ENCODE peak calls at places on chromosomes 13 and 19, in eight cellular contexts. One of them, this sample, is unnamed. For H3K4me1, the result is how much of the 10 kb centered on the place peaks cover.

GRCh38 chr13:40101708-40102359 is 446.4 kb downstream of the COG6 start:
- DNase-seq in heart right ventricle: no peak
- DNase-seq in psoas muscle: no peak
- DNase-seq in mammary epithelial cell: peak
- DNase-seq in cardiac muscle cell: no peak
- DNase-seq in lower lobe of right lung: no peak
- DNase-seq in tibial nerve: no peak
- DNase-seq in small intestine: no peak
- DNase-seq in this sample: no peak

GRCh38 chr13:45950343-45950995 is 98.9 kb upstream of the SIAH3 start:
- DNase-seq in psoas muscle: no peak
- DNase-seq in heart right ventricle: no peak
- DNase-seq in cardiac muscle cell: no peak
- DNase-seq in mammary epithelial cell: no peak
- DNase-seq in small intestine: no peak
- DNase-seq in tibial nerve: peak
- DNase-seq in lower lobe of right lung: no peak
- DNase-seq in this sample: no peak

GRCh38 chr19:47315125-47315821 is 5.6 kb downstream of the C5AR1 start:
- DNase-seq in tibial nerve: peak
- DNase-seq in small intestine: peak
- DNase-seq in lower lobe of right lung: peak
- DNase-seq in mammary epithelial cell: peak
- DNase-seq in cardiac muscle cell: peak
- DNase-seq in psoas muscle: no peak
- DNase-seq in heart right ventricle: peak
- DNase-seq in this sample: no peak

GRCh38 chr19:17329061-17329767 is 5.4 kb downstream of the ANO8 start:
- DNase-seq in mammary epithelial cell: no peak
- DNase-seq in psoas muscle: no peak
- DNase-seq in small intestine: no peak
- DNase-seq in lower lobe of right lung: no peak
- DNase-seq in heart right ventricle: no peak
- DNase-seq in tibial nerve: no peak
- DNase-seq in cardiac muscle cell: no peak
- DNase-seq in this sample: no peak

GRCh38 chr19:56839665-56840451 is 668 bp downstream of the PEG3 start:
- DNase-seq in mammary epithelial cell: no peak
- DNase-seq in cardiac muscle cell: peak
- DNase-seq in lower lobe of right lung: peak
- DNase-seq in small intestine: no peak
- DNase-seq in tibial nerve: peak
- DNase-seq in heart right ventricle: peak
- DNase-seq in psoas muscle: peak
- DNase-seq in this sample: peak

GRCh38 chr13:110713981-110714797 is 689 bp downstream of the ING1 start:
- DNase-seq in psoas muscle: peak
- DNase-seq in tibial nerve: peak
- DNase-seq in mammary epithelial cell: peak
- DNase-seq in cardiac muscle cell: peak
- DNase-seq in lower lobe of right lung: peak
- DNase-seq in small intestine: peak
- DNase-seq in heart right ventricle: peak
- DNase-seq in this sample: peak

GRCh38 chr19:35539314-35539713 is 6.1 kb downstream of the GAPDHS start:
- DNase-seq in heart right ventricle: no peak
- DNase-seq in tibial nerve: no peak
- DNase-seq in lower lobe of right lung: no peak
- DNase-seq in mammary epithelial cell: no peak
- DNase-seq in cardiac muscle cell: no peak
- DNase-seq in psoas muscle: no peak
- DNase-seq in small intestine: no peak
- DNase-seq in this sample: no peak

GRCh38 chr13:75792526-75793187 is 156.5 kb downstream of the LMO7 start:
- DNase-seq in heart right ventricle: no peak
- DNase-seq in mammary epithelial cell: no peak
- DNase-seq in small intestine: peak
- DNase-seq in psoas muscle: no peak
- DNase-seq in cardiac muscle cell: peak
- DNase-seq in tibial nerve: no peak
- DNase-seq in lower lobe of right lung: no peak
- DNase-seq in this sample: no peak

GRCh38 chr19:49954092-49954825 is 6.7 kb downstream of the SIGLEC11 start:
- DNase-seq in cardiac muscle cell: peak
- DNase-seq in lower lobe of right lung: peak
- DNase-seq in heart right ventricle: no peak
- DNase-seq in mammary epithelial cell: no peak
- DNase-seq in psoas muscle: no peak
- DNase-seq in small intestine: no peak
- DNase-seq in tibial nerve: no peak
- DNase-seq in this sample: peak

GRCh38 chr19:47313754-47314133 is 4.1 kb downstream of the C5AR1 start:
- DNase-seq in psoas muscle: no peak
- DNase-seq in small intestine: no peak
- DNase-seq in cardiac muscle cell: no peak
- DNase-seq in tibial nerve: no peak
- DNase-seq in mammary epithelial cell: no peak
- DNase-seq in heart right ventricle: no peak
- DNase-seq in lower lobe of right lung: no peak
- DNase-seq in this sample: no peak

GRCh38 chr13:73704587-73704986 is 429.6 kb downstream of the KLF12 start:
- DNase-seq in tibial nerve: no peak
- DNase-seq in heart right ventricle: no peak
- DNase-seq in lower lobe of right lung: no peak
- DNase-seq in mammary epithelial cell: no peak
- DNase-seq in small intestine: no peak
- DNase-seq in psoas muscle: no peak
- DNase-seq in cardiac muscle cell: no peak
- DNase-seq in this sample: no peak

GRCh38 chr13:112071902-112072530 is 5.1 kb downstream of the SOX1 start:
- DNase-seq in heart right ventricle: no peak
- DNase-seq in mammary epithelial cell: no peak
- DNase-seq in cardiac muscle cell: no peak
- DNase-seq in psoas muscle: no peak
- DNase-seq in tibial nerve: no peak
- DNase-seq in small intestine: no peak
- DNase-seq in lower lobe of right lung: no peak
- DNase-seq in this sample: no peak

GRCh38 chr19:27679399-27679798 is 1533.6 kb downstream of the UQCRFS1 start:
- DNase-seq in psoas muscle: no peak
- DNase-seq in cardiac muscle cell: no peak
- DNase-seq in mammary epithelial cell: no peak
- DNase-seq in tibial nerve: no peak
- DNase-seq in small intestine: no peak
- DNase-seq in lower lobe of right lung: no peak
- DNase-seq in heart right ventricle: no peak
- DNase-seq in this sample: no peak

GRCh38 chr19:51531349-51532315 is at the start of gene SIGLEC6:
- DNase-seq in heart right ventricle: peak
- DNase-seq in lower lobe of right lung: peak
- DNase-seq in cardiac muscle cell: no peak
- DNase-seq in mammary epithelial cell: no peak
- DNase-seq in psoas muscle: peak
- DNase-seq in small intestine: no peak
- DNase-seq in tibial nerve: peak
- DNase-seq in this sample: peak

GRCh38 chr13:96946709-96947311 is 47.5 kb downstream of the OXGR1 start:
- DNase-seq in tibial nerve: no peak
- DNase-seq in small intestine: peak
- DNase-seq in cardiac muscle cell: no peak
- DNase-seq in lower lobe of right lung: no peak
- DNase-seq in psoas muscle: no peak
- DNase-seq in heart right ventricle: no peak
- DNase-seq in mammary epithelial cell: no peak
- DNase-seq in this sample: no peak

GRCh38 chr13:42762251-42762650 is 19.1 kb upstream of the FAM216B start:
- DNase-seq in psoas muscle: no peak
- DNase-seq in mammary epithelial cell: peak
- DNase-seq in heart right ventricle: no peak
- DNase-seq in lower lobe of right lung: no peak
- DNase-seq in tibial nerve: no peak
- DNase-seq in cardiac muscle cell: peak
- DNase-seq in small intestine: no peak
- DNase-seq in this sample: no peak

GRCh38 chr19:6249296-6249695 is 30.5 kb downstream of the MLLT1 start:
- DNase-seq in heart right ventricle: no peak
- DNase-seq in tibial nerve: no peak
- DNase-seq in mammary epithelial cell: no peak
- DNase-seq in psoas muscle: no peak
- DNase-seq in cardiac muscle cell: peak
- DNase-seq in small intestine: no peak
- DNase-seq in lower lobe of right lung: peak
- DNase-seq in this sample: no peak

GRCh38 chr13:24215007-24215633 is 54.6 kb downstream of the SPATA13 start:
- DNase-seq in small intestine: no peak
- DNase-seq in heart right ventricle: no peak
- DNase-seq in lower lobe of right lung: no peak
- DNase-seq in mammary epithelial cell: no peak
- DNase-seq in cardiac muscle cell: no peak
- DNase-seq in psoas muscle: no peak
- DNase-seq in tibial nerve: no peak
- DNase-seq in this sample: no peak
- H3K4me1 ChIP-seq in small intestine: under half
- H3K4me1 ChIP-seq in heart right ventricle: half or more
- H3K4me1 ChIP-seq in lower lobe of right lung: under half
- H3K4me1 ChIP-seq in mammary epithelial cell: under half
- H3K4me1 ChIP-seq in cardiac muscle cell: under half
- H3K4me1 ChIP-seq in psoas muscle: under half
- H3K4me1 ChIP-seq in tibial nerve: half or more
- H3K4me1 ChIP-seq in this sample: under half

GRCh38 chr13:32880636-32881035 is 135.6 kb upstream of the KL start:
- DNase-seq in small intestine: no peak
- DNase-seq in psoas muscle: no peak
- DNase-seq in lower lobe of right lung: no peak
- DNase-seq in cardiac muscle cell: no peak
- DNase-seq in tibial nerve: no peak
- DNase-seq in heart right ventricle: no peak
- DNase-seq in mammary epithelial cell: no peak
- DNase-seq in this sample: no peak

GRCh38 chr13:32881074-32881791 is 135.0 kb upstream of the KL start:
- DNase-seq in lower lobe of right lung: no peak
- DNase-seq in tibial nerve: no peak
- DNase-seq in mammary epithelial cell: peak
- DNase-seq in small intestine: no peak
- DNase-seq in cardiac muscle cell: peak
- DNase-seq in heart right ventricle: no peak
- DNase-seq in psoas muscle: no peak
- DNase-seq in this sample: no peak

GRCh38 chr13:32881792-32882175 is 134.4 kb upstream of the KL start:
- DNase-seq in lower lobe of right lung: no peak
- DNase-seq in mammary epithelial cell: peak
- DNase-seq in heart right ventricle: no peak
- DNase-seq in tibial nerve: no peak
- DNase-seq in cardiac muscle cell: no peak
- DNase-seq in psoas muscle: no peak
- DNase-seq in small intestine: no peak
- DNase-seq in this sample: no peak

GRCh38 chr13:32878172-32878571 is 138.1 kb upstream of the KL start:
- DNase-seq in mammary epithelial cell: peak
- DNase-seq in cardiac muscle cell: no peak
- DNase-seq in tibial nerve: no peak
- DNase-seq in small intestine: no peak
- DNase-seq in psoas muscle: no peak
- DNase-seq in lower lobe of right lung: no peak
- DNase-seq in heart right ventricle: no peak
- DNase-seq in this sample: no peak

DNA sequence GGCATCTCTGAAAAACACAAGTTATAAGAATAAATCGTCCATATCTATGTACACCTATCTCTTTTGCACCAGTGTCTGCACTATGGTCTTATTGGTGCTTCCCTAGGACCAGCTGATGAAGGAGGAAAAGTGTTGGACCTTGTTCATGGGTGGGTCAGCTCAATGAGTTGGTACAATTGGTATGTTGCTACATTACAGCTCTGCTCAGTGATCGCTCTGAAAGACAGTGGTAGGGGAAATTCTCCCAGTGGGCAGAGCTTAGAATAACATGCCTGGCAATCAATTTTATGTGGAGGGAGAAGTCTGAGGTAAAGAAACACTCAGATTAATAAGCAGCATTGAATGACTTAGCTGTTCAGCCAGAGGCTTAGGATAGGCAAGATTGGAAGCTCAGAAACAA is 138.7 kb upstream of the KL start:
- DNase-seq in heart right ventricle: no peak
- DNase-seq in small intestine: peak
- DNase-seq in tibial nerve: no peak
- DNase-seq in psoas muscle: no peak
- DNase-seq in lower lobe of right lung: no peak
- DNase-seq in mammary epithelial cell: no peak
- DNase-seq in cardiac muscle cell: no peak
- DNase-seq in this sample: no peak
- H3K27ac ChIP-seq in heart right ventricle: no peak
- H3K27ac ChIP-seq in small intestine: no peak
- H3K27ac ChIP-seq in tibial nerve: no peak
- H3K27ac ChIP-seq in psoas muscle: no peak
- H3K27ac ChIP-seq in lower lobe of right lung: no peak
- H3K27ac ChIP-seq in mammary epithelial cell: no peak
- H3K27ac ChIP-seq in cardiac muscle cell: no peak
- H3K27ac ChIP-seq in this sample: no peak

GRCh38 chr13:98265669-98266551 is 88.8 kb upstream of the RNF113B start:
- DNase-seq in small intestine: peak
- DNase-seq in cardiac muscle cell: no peak
- DNase-seq in heart right ventricle: no peak
- DNase-seq in tibial nerve: peak
- DNase-seq in lower lobe of right lung: no peak
- DNase-seq in mammary epithelial cell: no peak
- DNase-seq in psoas muscle: no peak
- DNase-seq in this sample: no peak
- H3K4me1 ChIP-seq in small intestine: under half
- H3K4me1 ChIP-seq in cardiac muscle cell: under half
- H3K4me1 ChIP-seq in heart right ventricle: under half
- H3K4me1 ChIP-seq in tibial nerve: under half
- H3K4me1 ChIP-seq in lower lobe of right lung: under half
- H3K4me1 ChIP-seq in mammary epithelial cell: under half
- H3K4me1 ChIP-seq in psoas muscle: under half
- H3K4me1 ChIP-seq in this sample: under half

GRCh38 chr13:113928701-113929627 is 44.9 kb downstream of the C13orf46 start:
- DNase-seq in lower lobe of right lung: no peak
- DNase-seq in mammary epithelial cell: no peak
- DNase-seq in small intestine: no peak
- DNase-seq in psoas muscle: peak
- DNase-seq in heart right ventricle: peak
- DNase-seq in tibial nerve: peak
- DNase-seq in cardiac muscle cell: peak
- DNase-seq in this sample: no peak

GRCh38 chr13:113927661-113928581 is 46.0 kb downstream of the C13orf46 start:
- DNase-seq in lower lobe of right lung: no peak
- DNase-seq in small intestine: no peak
- DNase-seq in mammary epithelial cell: peak
- DNase-seq in tibial nerve: peak
- DNase-seq in heart right ventricle: peak
- DNase-seq in cardiac muscle cell: peak
- DNase-seq in psoas muscle: peak
- DNase-seq in this sample: peak

GRCh38 chr13:113926951-113927660 is 46.8 kb downstream of the C13orf46 start:
- DNase-seq in heart right ventricle: no peak
- DNase-seq in mammary epithelial cell: no peak
- DNase-seq in small intestine: no peak
- DNase-seq in cardiac muscle cell: no peak
- DNase-seq in lower lobe of right lung: no peak
- DNase-seq in psoas muscle: peak
- DNase-seq in tibial nerve: no peak
- DNase-seq in this sample: no peak

GRCh38 chr13:113924184-113924583 is 49.7 kb downstream of the C13orf46 start:
- DNase-seq in small intestine: no peak
- DNase-seq in lower lobe of right lung: no peak
- DNase-seq in tibial nerve: no peak
- DNase-seq in cardiac muscle cell: no peak
- DNase-seq in psoas muscle: no peak
- DNase-seq in heart right ventricle: no peak
- DNase-seq in mammary epithelial cell: no peak
- DNase-seq in this sample: no peak

GRCh38 chr13:113926301-113926761 is 47.5 kb downstream of the C13orf46 start:
- DNase-seq in small intestine: no peak
- DNase-seq in tibial nerve: peak
- DNase-seq in heart right ventricle: no peak
- DNase-seq in lower lobe of right lung: no peak
- DNase-seq in mammary epithelial cell: no peak
- DNase-seq in cardiac muscle cell: peak
- DNase-seq in psoas muscle: peak
- DNase-seq in this sample: no peak
- H3K27ac ChIP-seq in small intestine: no peak
- H3K27ac ChIP-seq in tibial nerve: peak
- H3K27ac ChIP-seq in heart right ventricle: peak
- H3K27ac ChIP-seq in lower lobe of right lung: no peak
- H3K27ac ChIP-seq in mammary epithelial cell: no peak
- H3K27ac ChIP-seq in cardiac muscle cell: no peak
- H3K27ac ChIP-seq in psoas muscle: peak
- H3K27ac ChIP-seq in this sample: no peak

This sample was measured in left lung.